ENCODE peak calls at places on chromosome 17, in seven cellular contexts. L is MM.1S; C is CD8-positive, alpha-beta memory T cell; R is prostate gland; P is breast epithelium; V is vagina; I is left lung. Z is an unnamed sample.

GRCh38 chr17:1413281-1413791 is 13.3 kb upstream of the YWHAE start:
- DNase-seq in I (no peak), R (peak; percentile 7), P (no peak), L (no peak), V (no peak), C (no peak), Z (no peak)

GRCh38 chr17:1315409-1315808 is 35.9 kb downstream of the TRARG1 start:
- DNase-seq in C (no peak), V (no peak), R (no peak), L (no peak), P (no peak), I (peak; percentile 30), Z (no peak)

GRCh38 chr17:51045616-51046526 is 74.8 kb downstream of the SPAG9 start:
- DNase-seq in I (no peak), R (no peak), L (no peak), V (no peak), C (no peak), P (no peak), Z (no peak)

GRCh38 chr17:70855401-70856054 is 686.2 kb downstream of the KCNJ2 start:
- DNase-seq in V (no peak), P (no peak), R (peak; percentile 25), I (no peak), C (no peak), L (no peak), Z (no peak)

GRCh38 chr17:19346351-19347255 is 15.9 kb downstream of the B9D1 start:
- DNase-seq in V (no peak), R (no peak), I (peak; percentile 65), P (no peak), C (no peak), L (no peak), Z (no peak)

GRCh38 chr17:41959336-41960095 is 7.1 kb upstream of the CNP start:
- DNase-seq in R (no peak), I (no peak), V (no peak), P (no peak), C (no peak), L (peak; percentile 57), Z (peak; percentile 43)

GRCh38 chr17:8288336-8289102 is at the start of gene RANGRF:
- DNase-seq in V (no peak), C (peak; percentile 75), P (peak; percentile 83), L (peak; percentile 91), I (peak; percentile 97), R (peak; percentile 86), Z (peak; percentile 92)

GRCh38 chr17:31733326-31733725 is 125.7 kb downstream of the COPRS start:
- DNase-seq in C (no peak), L (no peak), V (no peak), I (no peak), P (no peak), R (no peak), Z (no peak)

GRCh38 chr17:69709441-69709840 is 294.9 kb downstream of the MAP2K6 start:
- DNase-seq in R (no peak), V (no peak), L (no peak), C (no peak), I (no peak), P (no peak), Z (no peak)

GRCh38 chr17:38605852-38606645 is at the start of gene SRCIN1:
- DNase-seq in P (peak; percentile 43), I (peak; percentile 83), L (peak; percentile 62), C (peak; percentile 22), R (peak; percentile 50), V (no peak), Z (no peak)

GRCh38 chr17:82042649-82043048 is 5.2 kb upstream of the DCXR start:
- DNase-seq in V (no peak), I (no peak), R (no peak), P (no peak), L (no peak), C (no peak), Z (no peak)

GRCh38 chr17:78343433-78344201 is 16.3 kb downstream of the SOCS3 start:
- DNase-seq in L (peak; percentile 89), I (peak; percentile 92), P (no peak), R (no peak), C (peak; percentile 51), V (no peak), Z (peak; percentile 96)

GRCh38 chr17:49903523-49903922 is 55.7 kb upstream of the TAC4 start:
- DNase-seq in P (no peak), C (no peak), V (no peak), R (no peak), I (no peak), L (no peak), Z (no peak)

GRCh38 chr17:10527419-10527818 is 9.1 kb upstream of the MYH1 start:
- DNase-seq in C (no peak), P (no peak), R (no peak), L (no peak), I (no peak), V (no peak), Z (no peak)

GRCh38 chr17:15260376-15261062 is 4.6 kb downstream of the PMP22 start:
- DNase-seq in L (no peak), R (peak; percentile 71), P (peak; percentile 74), C (peak; percentile 26), V (no peak), I (peak; percentile 93), Z (peak; percentile 8)
- H3K4me1 ChIP-seq in L (no peaks in the 10 kb centered on the region), R (peaks cover 8% of the 10 kb centered on the region), P (peaks cover 21% of the 10 kb centered on the region), C (peaks cover 13% of the 10 kb centered on the region), V (peaks cover 48% of the 10 kb centered on the region), I (peaks cover 4% of the 10 kb centered on the region), Z (peaks cover 18% of the 10 kb centered on the region)

DNA sequence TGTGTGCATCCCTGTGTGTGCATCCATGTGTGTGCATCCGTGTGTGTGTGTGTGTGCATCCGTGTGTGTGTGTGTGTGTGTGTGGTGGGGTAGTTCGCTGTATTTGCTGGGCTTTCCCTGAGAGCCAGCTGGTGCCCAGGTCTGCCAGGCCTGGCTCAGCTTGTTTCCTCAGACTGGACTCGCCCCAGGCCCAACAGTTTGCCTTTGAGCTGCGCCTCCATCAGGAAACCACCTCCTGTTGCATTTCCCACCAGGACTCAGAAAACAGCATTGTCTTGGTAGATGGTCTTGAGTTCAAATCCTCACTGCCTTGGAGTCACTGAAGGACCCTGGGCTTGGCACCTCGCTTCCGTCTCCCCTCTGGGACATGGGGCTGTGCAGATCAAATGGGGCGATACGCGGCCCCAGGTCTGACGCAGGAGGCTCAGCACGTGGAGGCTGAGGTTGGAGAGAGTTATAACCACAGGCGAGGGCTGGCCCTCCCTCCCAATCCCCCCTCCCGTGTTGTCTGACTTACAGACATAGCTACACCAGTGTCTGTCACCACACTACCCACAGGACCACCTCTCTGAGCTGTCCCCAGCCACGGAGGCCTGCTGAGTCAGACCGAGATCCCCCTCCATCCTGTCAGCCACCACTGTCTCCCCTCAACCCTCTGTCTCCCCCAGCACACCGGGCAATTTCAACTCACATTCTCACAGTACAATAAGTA is 4.7 kb downstream of the ITGAE start:
- DNase-seq in P (peak; percentile 36), V (no peak), R (no peak), L (no peak), C (peak; percentile 82), I (no peak), Z (peak; percentile 88)
- H3K4me3 ChIP-seq in P (no peak overlapping the region), V (no peak overlapping the region), R (no peak overlapping the region), L (no peak overlapping the region), C (peak overlapping the region; percentile 34), I (no peak overlapping the region), Z (no peak overlapping the region)

GRCh38 chr17:6080711-6081430 is 10.7 kb downstream of the WSCD1 start:
- DNase-seq in V (no peak), R (no peak), P (no peak), C (no peak), L (no peak), I (no peak), Z (no peak)

GRCh38 chr17:6079155-6079554 is 9.0 kb downstream of the WSCD1 start:
- DNase-seq in P (no peak), R (no peak), L (peak; percentile 86), C (no peak), V (no peak), I (no peak), Z (no peak)

GRCh38 chr17:6078370-6078950 is 8.3 kb downstream of the WSCD1 start:
- DNase-seq in V (no peak), L (no peak), R (no peak), C (no peak), I (no peak), P (no peak), Z (no peak)

GRCh38 chr17:6077746-6078145 is 7.6 kb downstream of the WSCD1 start:
- DNase-seq in L (no peak), C (no peak), I (no peak), V (no peak), R (no peak), P (no peak), Z (no peak)

DNA sequence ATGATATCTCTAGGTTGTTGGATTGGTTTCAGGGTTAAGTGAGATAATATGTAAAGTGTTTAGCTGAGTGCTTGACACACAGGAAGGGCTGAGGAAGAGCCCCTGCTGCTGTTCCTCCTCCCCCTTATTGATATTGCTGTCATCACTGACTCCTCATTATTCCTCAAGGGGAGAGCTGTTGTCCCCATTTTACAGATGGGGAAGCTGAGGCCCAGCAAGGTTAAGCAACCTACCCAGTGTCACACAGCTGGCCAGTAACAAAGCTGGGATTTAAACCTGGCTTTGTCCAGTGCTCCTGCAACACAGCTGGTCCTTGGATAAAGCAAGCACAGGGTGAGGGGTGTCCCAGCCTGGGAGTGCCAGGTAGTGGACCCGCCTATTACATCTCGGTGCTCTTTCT is 9.8 kb downstream of the WSCD1 start:
- DNase-seq in I (no peak), C (no peak), R (no peak), V (no peak), L (no peak), P (no peak), Z (no peak)
- H3K4me1 ChIP-seq in I (no peaks in the 10 kb centered on the region), C (no peaks in the 10 kb centered on the region), R (no peaks in the 10 kb centered on the region), V (no peaks in the 10 kb centered on the region), L (peaks cover 26% of the 10 kb centered on the region), P (no peaks in the 10 kb centered on the region), Z (no peaks in the 10 kb centered on the region)

GRCh38 chr17:74773871-74774286 is 2.3 kb downstream of the NAT9 start:
- DNase-seq in R (no peak), L (no peak), P (no peak), C (no peak), I (no peak), V (no peak), Z (no peak)

GRCh38 chr17:74776044-74776962 is at the start of gene NAT9:
- DNase-seq in V (no peak), P (peak; percentile 96), C (peak; percentile 99), L (peak; percentile 97), I (peak; percentile 99), R (peak; percentile 92), Z (peak; percentile 98)

GRCh38 chr17:74773414-74773813 is 2.7 kb downstream of the NAT9 start:
- DNase-seq in I (no peak), C (no peak), V (no peak), P (no peak), L (no peak), R (no peak), Z (no peak)

GRCh38 chr17:74776990-74777389 is 845 bp upstream of the NAT9 start:
- DNase-seq in C (no peak), P (no peak), L (no peak), R (no peak), I (no peak), V (no peak), Z (no peak)

GRCh38 chr17:74775409-74776043 is 619 bp downstream of the NAT9 start:
- DNase-seq in P (no peak), C (no peak), I (no peak), L (no peak), V (no peak), R (no peak), Z (no peak)
- H3K4me3 ChIP-seq in P (peak overlapping the region; percentile 73), C (peak overlapping the region; percentile 91), I (peak overlapping the region; percentile 90), L (peak overlapping the region; percentile 94), V (peak overlapping the region; percentile 71), R (peak overlapping the region; percentile 69), Z (peak overlapping the region; percentile 94)

Z was measured in CD4-positive, CD25-positive, alpha-beta regulatory T cell.